ENCODE peak calls at places on chromosomes 5 and 9, in five cellular contexts. J is Caco-2, L is naive B cell, Z is MCF 10A, Y is RCC 7860. N is an unnamed sample.

GRCh38 chr5:112417931-112418358 is 1.1 kb downstream of the EPB41L4A start:
- DNase-seq in Z (peak; percentile 41), J (peak; percentile 3), Y (peak; percentile 14), L (peak; percentile 34), N (no peak)

GRCh38 chr5:113356487-113356886 is 78.3 kb downstream of the TSSK1B start:
- DNase-seq in Z (no peak), Y (no peak), J (no peak), L (no peak), N (no peak)

GRCh38 chr9:137218754-137219271 is 3.2 kb downstream of the RNF208 start:
- DNase-seq in Y (peak; percentile 82), L (no peak), Z (no peak), J (peak; percentile 76), N (no peak)

GRCh38 chr5:128062172-128062746 is 21.3 kb upstream of the SLC12A2 start:
- DNase-seq in Y (no peak), L (no peak), Z (peak; percentile 47), J (no peak), N (no peak)

GRCh38 chr5:14399054-14399657 is 182.4 kb upstream of the OTULINL start:
- DNase-seq in J (peak; percentile 39), L (peak; percentile 5), Z (peak; percentile 64), Y (peak; percentile 52), N (peak; percentile 83)

GRCh38 chr5:124342027-124342471 is 404.4 kb downstream of the ZNF608 start:
- DNase-seq in J (no peak), Y (no peak), Z (no peak), L (no peak), N (peak; percentile 94)

GRCh38 chr5:66329078-66329477 is 185.0 kb downstream of the SREK1 start:
- DNase-seq in Y (no peak), Z (no peak), L (no peak), J (no peak), N (no peak)

GRCh38 chr5:157845894-157846598 is 12.9 kb downstream of the CLINT1 start:
- DNase-seq in Y (no peak), Z (no peak), J (no peak), L (no peak), N (no peak)

GRCh38 chr5:168126606-168127005 is 164.8 kb upstream of the WWC1 start:
- DNase-seq in Y (no peak), L (no peak), Z (no peak), J (no peak), N (no peak)

GRCh38 chr5:151319334-151319733 is 15.8 kb upstream of the SLC36A3 start:
- DNase-seq in L (peak; percentile 5), Z (peak; percentile 43), Y (no peak), J (peak; percentile 23), N (peak; percentile 39)

GRCh38 chr5:83471405-83472212 is at the start of gene VCAN:
- DNase-seq in Y (peak; percentile 78), Z (peak; percentile 89), L (no peak), J (peak; percentile 41), N (peak; percentile 30)

GRCh38 chr9:92066131-92066530 is 49.1 kb downstream of the SPTLC1 start:
- DNase-seq in J (no peak), Y (no peak), Z (no peak), L (no peak), N (no peak)

GRCh38 chr9:136438909-136439549 is 616 bp downstream of the INPP5E start:
- DNase-seq in J (peak; percentile 60), Y (peak; percentile 9), L (peak; percentile 56), Z (peak; percentile 30), N (no peak)

GRCh38 chr5:95631265-95631957 is 11.5 kb downstream of the GPR150 start:
- DNase-seq in Z (peak; percentile 68), J (no peak), L (no peak), Y (peak; percentile 47), N (no peak)

GRCh38 chr5:69074664-69075521 is 18.9 kb upstream of the SLC30A5 start:
- DNase-seq in J (no peak), Y (no peak), Z (no peak), L (no peak), N (peak; percentile 73)

GRCh38 chr9:116421006-116421538 is 266.0 kb upstream of the TRIM32 start:
- DNase-seq in J (no peak), L (no peak), Z (peak; percentile 55), Y (peak; percentile 72), N (no peak)

GRCh38 chr5:103224894-103225246 is 33.7 kb upstream of the MACIR start:
- DNase-seq in J (no peak), L (no peak), Y (no peak), Z (no peak), N (no peak)

GRCh38 chr5:38258037-38258318 is 381 bp upstream of the EGFLAM start:
- DNase-seq in Z (no peak), Y (no peak), J (no peak), L (no peak), N (no peak)

GRCh38 chr5:139974661-139975060 is 68.4 kb downstream of the NRG2 start:
- DNase-seq in Z (no peak), Y (no peak), J (no peak), L (no peak), N (no peak)

GRCh38 chr5:96431376-96432244 is 1.4 kb downstream of the PCSK1 start:
- DNase-seq in Y (no peak), J (no peak), L (peak; percentile 6), Z (peak; percentile 64), N (no peak)

GRCh38 chr5:79235222-79235577 is 731 bp upstream of the JMY start:
- DNase-seq in Z (peak; percentile 48), L (no peak), Y (no peak), J (peak; percentile 58), N (no peak)

GRCh38 chr9:33315371-33315770 is 25.1 kb downstream of the NFX1 start:
- DNase-seq in Y (no peak), L (no peak), Z (no peak), J (no peak), N (no peak)

GRCh38 chr9:129626079-129626943 is at the start of gene NTMT1:
- DNase-seq in J (peak; percentile 89), Y (peak; percentile 69), L (peak; percentile 94), Z (peak; percentile 82), N (peak; percentile 90)

GRCh38 chr9:37209431-37210386 is 89.3 kb downstream of the ZCCHC7 start:
- DNase-seq in J (no peak), Y (no peak), Z (no peak), L (peak; percentile 26), N (peak; percentile 10)

GRCh38 chr5:375336-375920 is 53.9 kb downstream of the AHRR start:
- DNase-seq in L (no peak), Y (no peak), Z (no peak), J (no peak), N (no peak)

GRCh38 chr9:134662143-134662876 is 20.7 kb downstream of the COL5A1 start:
- DNase-seq in J (peak; percentile 21), Y (peak; percentile 66), Z (peak; percentile 83), L (no peak), N (no peak)

GRCh38 chr5:139796061-139796806 is 626 bp downstream of the PSD2 start:
- DNase-seq in Y (no peak), J (no peak), Z (no peak), L (no peak), N (no peak)

GRCh38 chr5:58088941-58089340 is 370.9 kb downstream of the PLK2 start:
- DNase-seq in L (no peak), J (no peak), Y (no peak), Z (peak; percentile 23), N (no peak)

GRCh38 chr5:16889972-16890519 is 46.0 kb downstream of the MYO10 start:
- DNase-seq in Z (no peak), J (no peak), L (no peak), Y (peak; percentile 29), N (no peak)

GRCh38 chr5:108556414-108556813 is 174.5 kb upstream of the FBXL17 start:
- DNase-seq in Y (no peak), J (no peak), L (no peak), Z (no peak), N (no peak)

GRCh38 chr5:35138232-35138631 is 90.5 kb upstream of the AGXT2 start:
- DNase-seq in J (no peak), Y (no peak), L (no peak), Z (no peak), N (no peak)

GRCh38 chr5:154857534-154858250 is 735 bp upstream of the CNOT8 start:
- DNase-seq in Z (peak; percentile 99), Y (peak; percentile 82), L (peak; percentile 89), J (peak; percentile 93), N (peak; percentile 96)

GRCh38 chr9:38392235-38393127 is at the start of gene ALDH1B1:
- DNase-seq in J (peak; percentile 93), Z (peak; percentile 84), L (peak; percentile 42), Y (peak; percentile 63), N (peak; percentile 78)

GRCh38 chr9:121718063-121718462 is 66.6 kb downstream of the DAB2IP start:
- DNase-seq in Y (no peak), J (no peak), Z (no peak), L (no peak), N (peak; percentile 87)

GRCh38 chr9:114289106-114289505 is 33.8 kb upstream of the ORM1 start:
- DNase-seq in J (no peak), L (no peak), Y (no peak), Z (no peak), N (no peak)

GRCh38 chr9:26437056-26437711 is 455.4 kb downstream of the CAAP1 start:
- DNase-seq in Z (no peak), Y (no peak), L (no peak), J (no peak), N (peak; percentile 24)

GRCh38 chr5:54362992-54363630 is 52.7 kb upstream of the ARL15 start:
- DNase-seq in Y (no peak), Z (no peak), J (no peak), L (no peak), N (no peak)

GRCh38 chr5:90408571-90409317 is 812 bp downstream of the CETN3 start:
- DNase-seq in Y (no peak), Z (peak; percentile 31), L (no peak), J (peak; percentile 24), N (peak; percentile 41)

GRCh38 chr9:32782476-32783167 is 718 bp upstream of the TMEM215 start:
- DNase-seq in Y (no peak), L (no peak), Z (no peak), J (no peak), N (no peak)